ENCODE peak calls at places on chromosomes 4 and X, in nine cellular contexts. One of them, this sample, is unnamed. For H3K4me1, the result is how much of the 10 kb centered on the place peaks cover.

GRCh38 chr4:134905061-134905460 is 703.5 kb upstream of the PABPC4L start:
- DNase-seq in ovary: no peak
- DNase-seq in breast epithelium: no peak
- DNase-seq in A549: no peak
- DNase-seq in tibial nerve: no peak
- DNase-seq in suprapubic skin: no peak
- DNase-seq in heart left ventricle: no peak
- DNase-seq in stomach: no peak
- DNase-seq in uterus: no peak
- DNase-seq in this sample: no peak

GRCh38 chrX:71992711-71993110 is 82.1 kb downstream of the NHSL2 start:
- DNase-seq in uterus: no peak
- DNase-seq in suprapubic skin: no peak
- DNase-seq in ovary: no peak
- DNase-seq in stomach: no peak
- DNase-seq in breast epithelium: no peak
- DNase-seq in tibial nerve: no peak
- DNase-seq in heart left ventricle: no peak
- DNase-seq in A549: no peak
- DNase-seq in this sample: no peak

GRCh38 chr4:89243741-89244252 is 63.8 kb downstream of the GPRIN3 start:
- DNase-seq in suprapubic skin: no peak
- DNase-seq in ovary: no peak
- DNase-seq in A549: no peak
- DNase-seq in heart left ventricle: no peak
- DNase-seq in breast epithelium: no peak
- DNase-seq in stomach: no peak
- DNase-seq in uterus: no peak
- DNase-seq in tibial nerve: no peak
- DNase-seq in this sample: no peak

GRCh38 chr4:43356786-43357185 is 464.3 kb downstream of the GRXCR1 start:
- DNase-seq in stomach: no peak
- DNase-seq in uterus: no peak
- DNase-seq in tibial nerve: no peak
- DNase-seq in heart left ventricle: no peak
- DNase-seq in breast epithelium: no peak
- DNase-seq in ovary: no peak
- DNase-seq in A549: no peak
- DNase-seq in suprapubic skin: no peak
- DNase-seq in this sample: no peak

GRCh38 chr4:74038161-74039064 is at the start of gene CXCL3:
- DNase-seq in stomach: peak
- DNase-seq in ovary: peak
- DNase-seq in A549: peak
- DNase-seq in suprapubic skin: peak
- DNase-seq in breast epithelium: peak
- DNase-seq in tibial nerve: peak
- DNase-seq in uterus: peak
- DNase-seq in heart left ventricle: peak
- DNase-seq in this sample: peak

GRCh38 chr4:2258091-2259035 is 3.5 kb downstream of the MXD4 start:
- DNase-seq in breast epithelium: peak
- DNase-seq in ovary: peak
- DNase-seq in suprapubic skin: peak
- DNase-seq in heart left ventricle: peak
- DNase-seq in tibial nerve: peak
- DNase-seq in A549: no peak
- DNase-seq in stomach: peak
- DNase-seq in uterus: no peak
- DNase-seq in this sample: no peak

GRCh38 chrX:24026403-24026801 is 584 bp downstream of the KLHL15 start:
- DNase-seq in stomach: no peak
- DNase-seq in uterus: no peak
- DNase-seq in A549: peak
- DNase-seq in ovary: no peak
- DNase-seq in breast epithelium: no peak
- DNase-seq in heart left ventricle: no peak
- DNase-seq in tibial nerve: no peak
- DNase-seq in suprapubic skin: no peak
- DNase-seq in this sample: no peak

GRCh38 chrX:153717445-153717844 is 6.7 kb downstream of the BCAP31 start:
- DNase-seq in tibial nerve: no peak
- DNase-seq in breast epithelium: no peak
- DNase-seq in stomach: no peak
- DNase-seq in A549: no peak
- DNase-seq in uterus: no peak
- DNase-seq in ovary: no peak
- DNase-seq in heart left ventricle: no peak
- DNase-seq in suprapubic skin: no peak
- DNase-seq in this sample: no peak

GRCh38 chrX:667360-667759 is 36.8 kb downstream of the SHOX start:
- DNase-seq in ovary: no peak
- DNase-seq in stomach: no peak
- DNase-seq in uterus: no peak
- DNase-seq in A549: no peak
- DNase-seq in tibial nerve: no peak
- DNase-seq in heart left ventricle: no peak
- DNase-seq in suprapubic skin: no peak
- DNase-seq in breast epithelium: no peak
- DNase-seq in this sample: no peak

GRCh38 chr4:121758896-121759568 is 5.9 kb downstream of the SMIM43 start:
- DNase-seq in ovary: no peak
- DNase-seq in breast epithelium: no peak
- DNase-seq in stomach: no peak
- DNase-seq in uterus: no peak
- DNase-seq in heart left ventricle: no peak
- DNase-seq in tibial nerve: no peak
- DNase-seq in suprapubic skin: no peak
- DNase-seq in A549: no peak
- DNase-seq in this sample: no peak

GRCh38 chr4:159047478-159048165 is 55.3 kb upstream of the RAPGEF2 start:
- DNase-seq in ovary: no peak
- DNase-seq in uterus: no peak
- DNase-seq in breast epithelium: no peak
- DNase-seq in tibial nerve: no peak
- DNase-seq in stomach: no peak
- DNase-seq in heart left ventricle: no peak
- DNase-seq in A549: peak
- DNase-seq in suprapubic skin: no peak
- DNase-seq in this sample: no peak

GRCh38 chr4:185534850-185535761 is at the start of gene PDLIM3:
- DNase-seq in heart left ventricle: peak
- DNase-seq in suprapubic skin: no peak
- DNase-seq in A549: peak
- DNase-seq in tibial nerve: no peak
- DNase-seq in ovary: peak
- DNase-seq in breast epithelium: peak
- DNase-seq in uterus: peak
- DNase-seq in stomach: peak
- DNase-seq in this sample: peak

GRCh38 chr4:91171217-91171616 is 1044.0 kb downstream of the CCSER1 start:
- DNase-seq in ovary: no peak
- DNase-seq in A549: no peak
- DNase-seq in tibial nerve: no peak
- DNase-seq in stomach: no peak
- DNase-seq in suprapubic skin: no peak
- DNase-seq in uterus: no peak
- DNase-seq in breast epithelium: no peak
- DNase-seq in heart left ventricle: no peak
- DNase-seq in this sample: no peak

GRCh38 chr4:87354168-87355102 is 31.8 kb upstream of the HSD17B13 start:
- DNase-seq in breast epithelium: no peak
- DNase-seq in heart left ventricle: no peak
- DNase-seq in stomach: no peak
- DNase-seq in uterus: peak
- DNase-seq in tibial nerve: no peak
- DNase-seq in suprapubic skin: no peak
- DNase-seq in A549: no peak
- DNase-seq in ovary: no peak
- DNase-seq in this sample: no peak

GRCh38 chr4:43763029-43763610 is 685.5 kb downstream of the KCTD8 start:
- DNase-seq in stomach: no peak
- DNase-seq in A549: no peak
- DNase-seq in ovary: no peak
- DNase-seq in tibial nerve: no peak
- DNase-seq in breast epithelium: no peak
- DNase-seq in heart left ventricle: no peak
- DNase-seq in uterus: no peak
- DNase-seq in suprapubic skin: no peak
- DNase-seq in this sample: no peak

GRCh38 chrX:16712116-16712824 is at the start of gene CTPS2:
- DNase-seq in breast epithelium: peak
- DNase-seq in stomach: peak
- DNase-seq in uterus: peak
- DNase-seq in suprapubic skin: peak
- DNase-seq in tibial nerve: peak
- DNase-seq in A549: peak
- DNase-seq in ovary: peak
- DNase-seq in heart left ventricle: peak
- DNase-seq in this sample: peak

DNA sequence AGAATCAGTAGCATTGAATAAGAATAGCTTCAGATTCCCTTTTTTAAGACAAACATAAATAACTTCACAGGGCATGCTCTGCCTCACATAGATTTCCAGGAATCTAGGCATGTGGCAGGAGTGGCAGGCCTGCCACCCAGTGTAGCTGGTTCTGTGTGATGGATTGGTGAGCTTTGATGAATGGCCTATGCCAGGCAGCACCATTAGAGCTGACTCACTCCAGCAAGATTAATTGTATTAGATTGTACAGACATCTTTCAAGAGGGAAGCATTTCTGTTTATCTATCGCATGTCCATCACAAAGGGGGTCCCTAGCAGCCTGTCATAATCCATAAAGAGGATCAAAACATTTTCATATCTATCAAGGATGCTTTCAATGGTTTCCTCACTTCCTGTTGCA is 71.9 kb downstream of the NAA11 start:
- DNase-seq in tibial nerve: no peak
- DNase-seq in ovary: no peak
- DNase-seq in uterus: no peak
- DNase-seq in heart left ventricle: no peak
- DNase-seq in stomach: no peak
- DNase-seq in suprapubic skin: no peak
- DNase-seq in breast epithelium: no peak
- DNase-seq in A549: no peak
- DNase-seq in this sample: no peak
- H3K4me1 ChIP-seq in tibial nerve: under half
- H3K4me1 ChIP-seq in ovary: under half
- H3K4me1 ChIP-seq in uterus: under half
- H3K4me1 ChIP-seq in heart left ventricle: under half
- H3K4me1 ChIP-seq in stomach: under half
- H3K4me1 ChIP-seq in suprapubic skin: under half
- H3K4me1 ChIP-seq in breast epithelium: under half
- H3K4me1 ChIP-seq in A549: under half
- H3K4me1 ChIP-seq in this sample: under half

GRCh38 chr4:336099-336892 is 1.3 kb upstream of the ZNF141 start:
- DNase-seq in A549: no peak
- DNase-seq in heart left ventricle: peak
- DNase-seq in tibial nerve: no peak
- DNase-seq in breast epithelium: peak
- DNase-seq in suprapubic skin: no peak
- DNase-seq in ovary: peak
- DNase-seq in stomach: no peak
- DNase-seq in uterus: peak
- DNase-seq in this sample: no peak

GRCh38 chr4:336893-337142 is 796 bp upstream of the ZNF141 start:
- DNase-seq in A549: no peak
- DNase-seq in stomach: no peak
- DNase-seq in breast epithelium: no peak
- DNase-seq in ovary: no peak
- DNase-seq in tibial nerve: peak
- DNase-seq in uterus: no peak
- DNase-seq in heart left ventricle: no peak
- DNase-seq in suprapubic skin: no peak
- DNase-seq in this sample: no peak

GRCh38 chr4:337932-338758 is 531 bp downstream of the ZNF141 start:
- DNase-seq in A549: peak
- DNase-seq in suprapubic skin: no peak
- DNase-seq in ovary: peak
- DNase-seq in stomach: peak
- DNase-seq in breast epithelium: peak
- DNase-seq in heart left ventricle: no peak
- DNase-seq in tibial nerve: peak
- DNase-seq in uterus: peak
- DNase-seq in this sample: peak

GRCh38 chr4:338759-339097 is 1.1 kb downstream of the ZNF141 start:
- DNase-seq in breast epithelium: no peak
- DNase-seq in suprapubic skin: no peak
- DNase-seq in heart left ventricle: no peak
- DNase-seq in ovary: no peak
- DNase-seq in tibial nerve: no peak
- DNase-seq in uterus: no peak
- DNase-seq in stomach: no peak
- DNase-seq in A549: no peak
- DNase-seq in this sample: no peak

GRCh38 chr4:337143-337931 is at the start of gene ZNF141:
- DNase-seq in heart left ventricle: peak
- DNase-seq in breast epithelium: peak
- DNase-seq in A549: peak
- DNase-seq in ovary: peak
- DNase-seq in stomach: peak
- DNase-seq in suprapubic skin: peak
- DNase-seq in tibial nerve: peak
- DNase-seq in uterus: peak
- DNase-seq in this sample: peak
- TF ChIP-seq POLR2A in heart left ventricle: peak
- TF ChIP-seq POLR2A in breast epithelium: peak
- TF ChIP-seq POLR2A in A549: peak
- TF ChIP-seq POLR2A in ovary: peak
- TF ChIP-seq POLR2A in stomach: peak
- TF ChIP-seq POLR2A in suprapubic skin: peak
- TF ChIP-seq POLR2A in tibial nerve: peak
- TF ChIP-seq POLR2A in uterus: peak
- TF ChIP-seq POLR2A in this sample: peak

DNA sequence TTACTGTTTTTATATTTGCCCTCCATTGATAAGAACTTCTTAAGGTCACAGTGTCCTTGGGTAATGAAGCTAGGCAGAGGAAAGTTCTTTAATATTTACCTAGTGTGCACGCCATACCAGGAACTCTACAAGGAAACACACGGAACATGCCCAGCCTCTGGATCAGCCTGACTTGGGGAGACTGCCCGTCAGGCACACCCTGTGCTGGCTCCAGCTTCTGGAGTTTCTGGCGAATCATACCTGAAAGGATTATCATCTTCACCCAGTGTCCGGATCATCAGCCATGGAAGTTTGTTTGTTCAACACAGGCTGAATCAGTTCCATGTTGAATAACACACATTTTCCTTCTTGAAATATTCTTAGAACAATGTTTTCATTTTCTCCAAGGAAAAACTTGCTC is 176.6 kb downstream of the SHROOM3 start:
- DNase-seq in ovary: peak
- DNase-seq in uterus: no peak
- DNase-seq in suprapubic skin: no peak
- DNase-seq in stomach: peak
- DNase-seq in heart left ventricle: no peak
- DNase-seq in breast epithelium: peak
- DNase-seq in tibial nerve: no peak
- DNase-seq in A549: no peak
- DNase-seq in this sample: peak
- H3K4me1 ChIP-seq in ovary: under half
- H3K4me1 ChIP-seq in uterus: under half
- H3K4me1 ChIP-seq in suprapubic skin: under half
- H3K4me1 ChIP-seq in stomach: half or more
- H3K4me1 ChIP-seq in heart left ventricle: under half
- H3K4me1 ChIP-seq in breast epithelium: under half
- H3K4me1 ChIP-seq in tibial nerve: under half
- H3K4me1 ChIP-seq in A549: under half
- H3K4me1 ChIP-seq in this sample: under half

GRCh38 chrX:40176256-40176978 is 78.7 kb upstream of the BCOR start:
- DNase-seq in stomach: peak
- DNase-seq in ovary: peak
- DNase-seq in breast epithelium: no peak
- DNase-seq in tibial nerve: no peak
- DNase-seq in A549: peak
- DNase-seq in heart left ventricle: peak
- DNase-seq in uterus: peak
- DNase-seq in suprapubic skin: no peak
- DNase-seq in this sample: peak
- TF ChIP-seq POLR2A in stomach: no peak
- TF ChIP-seq POLR2A in ovary: peak
- TF ChIP-seq POLR2A in breast epithelium: no peak
- TF ChIP-seq POLR2A in tibial nerve: peak
- TF ChIP-seq POLR2A in A549: no peak
- TF ChIP-seq POLR2A in heart left ventricle: peak
- TF ChIP-seq POLR2A in uterus: peak
- TF ChIP-seq POLR2A in suprapubic skin: peak
- TF ChIP-seq POLR2A in this sample: no peak